ENCODE peak calls at places on chromosome 14, in ten cellular contexts. One of them, this sample, is unnamed.

GRCh38 chr14:65462411-65462810 is 49.9 kb downstream of the FUT8 start:
- DNase-seq in HFFc6: peak
- DNase-seq in dorsolateral prefrontal cortex: no peak
- DNase-seq in astrocyte of the spinal cord: peak
- DNase-seq in uterus: no peak
- DNase-seq in stomach: no peak
- DNase-seq in transverse colon: no peak
- DNase-seq in mammary epithelial cell: peak
- DNase-seq in choroid plexus epithelial cell: peak
- DNase-seq in RWPE2: no peak
- DNase-seq in this sample: no peak

GRCh38 chr14:51653096-51653814 is 1.5 kb downstream of the FRMD6 start:
- DNase-seq in uterus: no peak
- DNase-seq in RWPE2: no peak
- DNase-seq in HFFc6: peak
- DNase-seq in transverse colon: no peak
- DNase-seq in astrocyte of the spinal cord: peak
- DNase-seq in choroid plexus epithelial cell: peak
- DNase-seq in mammary epithelial cell: peak
- DNase-seq in stomach: no peak
- DNase-seq in dorsolateral prefrontal cortex: no peak
- DNase-seq in this sample: no peak

GRCh38 chr14:100271247-100271939 is 32.4 kb downstream of the YY1 start:
- DNase-seq in HFFc6: no peak
- DNase-seq in astrocyte of the spinal cord: peak
- DNase-seq in transverse colon: peak
- DNase-seq in choroid plexus epithelial cell: peak
- DNase-seq in mammary epithelial cell: peak
- DNase-seq in RWPE2: no peak
- DNase-seq in uterus: no peak
- DNase-seq in dorsolateral prefrontal cortex: no peak
- DNase-seq in stomach: peak
- DNase-seq in this sample: no peak

GRCh38 chr14:23432946-23433345 is 2.5 kb downstream of the MYH7 start:
- DNase-seq in transverse colon: no peak
- DNase-seq in choroid plexus epithelial cell: no peak
- DNase-seq in mammary epithelial cell: no peak
- DNase-seq in dorsolateral prefrontal cortex: no peak
- DNase-seq in astrocyte of the spinal cord: no peak
- DNase-seq in RWPE2: peak
- DNase-seq in stomach: no peak
- DNase-seq in uterus: no peak
- DNase-seq in HFFc6: no peak
- DNase-seq in this sample: no peak

GRCh38 chr14:93715279-93715927 is 72.9 kb downstream of the PRIMA1 start:
- DNase-seq in dorsolateral prefrontal cortex: peak
- DNase-seq in RWPE2: no peak
- DNase-seq in uterus: no peak
- DNase-seq in transverse colon: no peak
- DNase-seq in mammary epithelial cell: no peak
- DNase-seq in HFFc6: no peak
- DNase-seq in astrocyte of the spinal cord: no peak
- DNase-seq in choroid plexus epithelial cell: no peak
- DNase-seq in stomach: no peak
- DNase-seq in this sample: no peak

GRCh38 chr14:61321385-61322010 is at the start of gene PRKCH:
- DNase-seq in astrocyte of the spinal cord: peak
- DNase-seq in transverse colon: peak
- DNase-seq in dorsolateral prefrontal cortex: no peak
- DNase-seq in HFFc6: no peak
- DNase-seq in choroid plexus epithelial cell: peak
- DNase-seq in mammary epithelial cell: peak
- DNase-seq in RWPE2: peak
- DNase-seq in stomach: peak
- DNase-seq in uterus: peak
- DNase-seq in this sample: peak

GRCh38 chr14:103382375-103382774 is 2.8 kb upstream of the MARK3 start:
- DNase-seq in transverse colon: no peak
- DNase-seq in choroid plexus epithelial cell: peak
- DNase-seq in RWPE2: no peak
- DNase-seq in uterus: no peak
- DNase-seq in stomach: no peak
- DNase-seq in dorsolateral prefrontal cortex: no peak
- DNase-seq in mammary epithelial cell: peak
- DNase-seq in HFFc6: peak
- DNase-seq in astrocyte of the spinal cord: no peak
- DNase-seq in this sample: no peak

GRCh38 chr14:25103261-25103660 is 53.3 kb upstream of the STXBP6 start:
- DNase-seq in transverse colon: no peak
- DNase-seq in astrocyte of the spinal cord: no peak
- DNase-seq in dorsolateral prefrontal cortex: no peak
- DNase-seq in uterus: no peak
- DNase-seq in RWPE2: no peak
- DNase-seq in mammary epithelial cell: no peak
- DNase-seq in choroid plexus epithelial cell: no peak
- DNase-seq in HFFc6: no peak
- DNase-seq in stomach: no peak
- DNase-seq in this sample: no peak

GRCh38 chr14:43407721-43408120 is 1099.4 kb downstream of the FSCB start:
- DNase-seq in RWPE2: no peak
- DNase-seq in uterus: no peak
- DNase-seq in transverse colon: no peak
- DNase-seq in stomach: no peak
- DNase-seq in choroid plexus epithelial cell: peak
- DNase-seq in dorsolateral prefrontal cortex: no peak
- DNase-seq in mammary epithelial cell: no peak
- DNase-seq in astrocyte of the spinal cord: no peak
- DNase-seq in HFFc6: no peak
- DNase-seq in this sample: no peak

GRCh38 chr14:44895716-44896115 is 66.0 kb downstream of the KLHL28 start:
- DNase-seq in dorsolateral prefrontal cortex: no peak
- DNase-seq in uterus: no peak
- DNase-seq in astrocyte of the spinal cord: peak
- DNase-seq in mammary epithelial cell: peak
- DNase-seq in RWPE2: no peak
- DNase-seq in HFFc6: peak
- DNase-seq in stomach: no peak
- DNase-seq in choroid plexus epithelial cell: peak
- DNase-seq in transverse colon: no peak
- DNase-seq in this sample: no peak

GRCh38 chr14:29885988-29886387 is 41.7 kb downstream of the PRKD1 start:
- DNase-seq in mammary epithelial cell: no peak
- DNase-seq in uterus: no peak
- DNase-seq in stomach: no peak
- DNase-seq in HFFc6: no peak
- DNase-seq in choroid plexus epithelial cell: no peak
- DNase-seq in transverse colon: no peak
- DNase-seq in astrocyte of the spinal cord: no peak
- DNase-seq in dorsolateral prefrontal cortex: no peak
- DNase-seq in RWPE2: no peak
- DNase-seq in this sample: no peak

GRCh38 chr14:95361373-95362179 is 41.9 kb upstream of the CLMN start:
- DNase-seq in dorsolateral prefrontal cortex: no peak
- DNase-seq in HFFc6: no peak
- DNase-seq in astrocyte of the spinal cord: no peak
- DNase-seq in stomach: peak
- DNase-seq in transverse colon: peak
- DNase-seq in uterus: peak
- DNase-seq in RWPE2: no peak
- DNase-seq in choroid plexus epithelial cell: peak
- DNase-seq in mammary epithelial cell: peak
- DNase-seq in this sample: no peak
- TF ChIP-seq CTCF in dorsolateral prefrontal cortex: peak
- TF ChIP-seq CTCF in HFFc6: peak
- TF ChIP-seq CTCF in astrocyte of the spinal cord: peak
- TF ChIP-seq CTCF in stomach: peak
- TF ChIP-seq CTCF in transverse colon: peak
- TF ChIP-seq CTCF in uterus: no peak
- TF ChIP-seq CTCF in RWPE2: peak
- TF ChIP-seq CTCF in choroid plexus epithelial cell: peak
- TF ChIP-seq CTCF in mammary epithelial cell: peak
- TF ChIP-seq CTCF in this sample: peak

DNA sequence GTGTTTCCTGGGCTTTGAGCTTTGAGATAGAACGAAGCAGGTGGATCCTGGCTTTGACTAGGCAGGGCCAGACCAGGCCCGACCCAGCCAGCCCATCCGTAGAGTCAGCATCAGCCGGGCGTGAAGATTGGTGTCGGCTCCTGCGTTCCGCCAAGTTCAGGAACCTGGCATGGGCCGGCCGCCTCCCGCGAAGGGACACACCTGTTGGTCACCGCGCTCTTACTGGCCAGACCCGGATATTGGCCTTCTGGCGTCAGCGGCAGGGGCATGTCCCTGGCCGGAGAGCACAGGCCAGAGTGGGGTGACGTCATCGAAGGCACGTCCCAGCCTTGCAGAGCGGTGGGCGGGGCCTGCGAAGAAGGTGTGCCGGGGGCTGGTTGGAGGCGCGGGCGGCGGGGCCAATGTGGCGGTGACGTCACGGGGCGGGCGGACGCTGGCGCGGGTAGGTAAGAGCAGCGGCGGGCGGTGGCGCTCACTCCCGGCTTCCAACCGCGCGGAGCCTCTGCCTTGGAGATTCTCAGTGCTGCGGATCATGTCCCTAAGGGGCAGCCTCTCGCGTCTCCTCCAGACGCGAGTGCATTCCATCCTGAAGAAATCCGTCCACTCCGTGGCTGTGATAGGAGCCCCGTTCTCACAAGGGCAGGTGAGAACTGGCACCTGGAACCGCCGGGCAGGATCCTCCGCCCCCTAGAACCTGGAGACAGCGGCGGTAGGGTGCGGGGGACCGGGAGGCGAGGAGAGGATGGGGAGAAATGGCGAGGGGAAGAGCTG is at the start of gene ARG2:
- DNase-seq in dorsolateral prefrontal cortex: peak
- DNase-seq in HFFc6: peak
- DNase-seq in astrocyte of the spinal cord: peak
- DNase-seq in uterus: peak
- DNase-seq in transverse colon: peak
- DNase-seq in RWPE2: peak
- DNase-seq in mammary epithelial cell: peak
- DNase-seq in choroid plexus epithelial cell: peak
- DNase-seq in stomach: peak
- DNase-seq in this sample: peak
- TF ChIP-seq CTCF in dorsolateral prefrontal cortex: peak
- TF ChIP-seq CTCF in HFFc6: peak
- TF ChIP-seq CTCF in astrocyte of the spinal cord: no peak
- TF ChIP-seq CTCF in uterus: peak
- TF ChIP-seq CTCF in transverse colon: no peak
- TF ChIP-seq CTCF in RWPE2: peak
- TF ChIP-seq CTCF in mammary epithelial cell: no peak
- TF ChIP-seq CTCF in choroid plexus epithelial cell: no peak
- TF ChIP-seq CTCF in stomach: no peak
- TF ChIP-seq CTCF in this sample: no peak

GRCh38 chr14:74144789-74145188 is 60.0 kb downstream of the LIN52 start:
- DNase-seq in transverse colon: no peak
- DNase-seq in stomach: no peak
- DNase-seq in dorsolateral prefrontal cortex: no peak
- DNase-seq in RWPE2: no peak
- DNase-seq in HFFc6: no peak
- DNase-seq in choroid plexus epithelial cell: no peak
- DNase-seq in mammary epithelial cell: no peak
- DNase-seq in uterus: no peak
- DNase-seq in astrocyte of the spinal cord: no peak
- DNase-seq in this sample: no peak
- TF ChIP-seq CTCF in transverse colon: no peak
- TF ChIP-seq CTCF in stomach: no peak
- TF ChIP-seq CTCF in dorsolateral prefrontal cortex: no peak
- TF ChIP-seq CTCF in RWPE2: no peak
- TF ChIP-seq CTCF in HFFc6: no peak
- TF ChIP-seq CTCF in choroid plexus epithelial cell: no peak
- TF ChIP-seq CTCF in mammary epithelial cell: no peak
- TF ChIP-seq CTCF in uterus: no peak
- TF ChIP-seq CTCF in astrocyte of the spinal cord: no peak
- TF ChIP-seq CTCF in this sample: no peak

GRCh38 chr14:20332386-20332945 is 613 bp downstream of the CCNB1IP1 start:
- DNase-seq in transverse colon: peak
- DNase-seq in uterus: no peak
- DNase-seq in RWPE2: no peak
- DNase-seq in dorsolateral prefrontal cortex: no peak
- DNase-seq in stomach: no peak
- DNase-seq in mammary epithelial cell: peak
- DNase-seq in HFFc6: peak
- DNase-seq in choroid plexus epithelial cell: peak
- DNase-seq in astrocyte of the spinal cord: no peak
- DNase-seq in this sample: no peak
- TF ChIP-seq CTCF in transverse colon: no peak
- TF ChIP-seq CTCF in uterus: no peak
- TF ChIP-seq CTCF in RWPE2: no peak
- TF ChIP-seq CTCF in dorsolateral prefrontal cortex: no peak
- TF ChIP-seq CTCF in stomach: no peak
- TF ChIP-seq CTCF in mammary epithelial cell: no peak
- TF ChIP-seq CTCF in HFFc6: no peak
- TF ChIP-seq CTCF in choroid plexus epithelial cell: no peak
- TF ChIP-seq CTCF in astrocyte of the spinal cord: no peak
- TF ChIP-seq CTCF in this sample: no peak

This sample was measured in D721Med.